ENCODE peak calls at places on chromosomes 16 and 17, in five cellular contexts. S, R, B, N and D are unnamed samples.

GRCh38 chr17:44501866-44502265 is 1.3 kb downstream of the GPATCH8 start:
- DNase-seq in S (no peak), R (no peak), B (no peak), N (peak; percentile 13), D (no peak)

GRCh38 chr17:76107507-76107906 is 3.9 kb upstream of the EXOC7 start:
- DNase-seq in S (no peak), R (peak; percentile 58), B (no peak), N (no peak), D (peak; percentile 42)

GRCh38 chr17:4319221-4319620 is 47.3 kb downstream of the UBE2G1 start:
- DNase-seq in S (no peak), R (no peak), B (no peak), N (no peak), D (no peak)

GRCh38 chr17:72461757-72462156 is 340.9 kb downstream of the SOX9 start:
- DNase-seq in S (no peak), R (no peak), B (no peak), N (no peak), D (no peak)

GRCh38 chr17:64641499-64641898 is 20.6 kb downstream of the SMURF2 start:
- DNase-seq in S (no peak), R (no peak), B (no peak), N (peak; percentile 50), D (no peak)

GRCh38 chr16:64363039-64363438 is 758.8 kb downstream of the CDH11 start:
- DNase-seq in S (no peak), R (no peak), B (no peak), N (no peak), D (no peak)

GRCh38 chr16:48062681-48063080 is 93.1 kb downstream of the ABCC12 start:
- DNase-seq in S (no peak), R (no peak), B (no peak), N (no peak), D (no peak)

GRCh38 chr17:83200746-83201145 is 121.3 kb downstream of the METRNL start:
- DNase-seq in S (no peak), R (no peak), B (no peak), N (no peak), D (no peak)

GRCh38 chr16:50602531-50603205 is 54.5 kb downstream of the NKD1 start:
- DNase-seq in S (no peak), R (no peak), B (no peak), N (no peak), D (no peak)

GRCh38 chr17:17119533-17119932 is 77.3 kb downstream of the MPRIP start:
- DNase-seq in S (no peak), R (no peak), B (peak; percentile 11), N (no peak), D (no peak)

GRCh38 chr16:1771072-1771863 is at the start of gene NME3:
- DNase-seq in S (peak; percentile 90), R (peak; percentile 17), B (no peak), N (peak; percentile 85), D (no peak)

GRCh38 chr16:31189412-31189778 is 9.5 kb downstream of the FUS start:
- DNase-seq in S (no peak), R (no peak), B (no peak), N (no peak), D (no peak)

GRCh38 chr17:41739661-41740352 is 5.4 kb upstream of the HAP1 start:
- DNase-seq in S (no peak), R (peak; percentile 66), B (no peak), N (no peak), D (no peak)

GRCh38 chr17:38885728-38886642 is 16.1 kb downstream of the LASP1 start:
- DNase-seq in S (no peak), R (no peak), B (no peak), N (no peak), D (no peak)

GRCh38 chr17:68011199-68011665 is 15.0 kb upstream of the C17orf58 start:
- DNase-seq in S (peak; percentile 92), R (peak; percentile 39), B (no peak), N (peak; percentile 73), D (no peak)

GRCh38 chr17:29283496-29283895 is 10.5 kb downstream of the NUFIP2 start:
- DNase-seq in S (no peak), R (no peak), B (no peak), N (no peak), D (no peak)

GRCh38 chr16:75361936-75362335 is 71.4 kb downstream of the CFDP1 start:
- DNase-seq in S (no peak), R (no peak), B (no peak), N (no peak), D (no peak)

GRCh38 chr17:14604920-14605599 is 304.2 kb downstream of the HS3ST3B1 start:
- DNase-seq in S (no peak), R (no peak), B (no peak), N (no peak), D (no peak)

GRCh38 chr16:30761427-30761927 is 385 bp downstream of the CFAP119 start:
- DNase-seq in S (peak; percentile 61), R (no peak), B (no peak), N (peak; percentile 68), D (no peak)

GRCh38 chr17:8057691-8058114 is 18.8 kb downstream of the ALOX15B start:
- DNase-seq in S (peak; percentile 56), R (peak; percentile 75), B (peak; percentile 45), N (peak; percentile 71), D (peak; percentile 83)

GRCh38 chr16:11201498-11202259 is 54.3 kb downstream of the SOCS1 start:
- DNase-seq in S (no peak), R (peak; percentile 67), B (no peak), N (peak; percentile 86), D (peak; percentile 86)

GRCh38 chr17:76845524-76845923 is 22.7 kb upstream of the MGAT5B start:
- DNase-seq in S (no peak), R (no peak), B (no peak), N (peak; percentile 83), D (no peak)

GRCh38 chr16:85086347-85087291 is 25.7 kb downstream of the CIBAR2 start:
- DNase-seq in S (peak; percentile 89), R (peak; percentile 56), B (no peak), N (peak; percentile 83), D (peak; percentile 54)

GRCh38 chr16:89357055-89357454 is 133.3 kb downstream of the ANKRD11 start:
- DNase-seq in S (no peak), R (peak; percentile 40), B (no peak), N (peak; percentile 55), D (no peak)

GRCh38 chr16:3846087-3846486 is 34.4 kb downstream of the CREBBP start:
- DNase-seq in S (no peak), R (no peak), B (no peak), N (no peak), D (no peak)

GRCh38 chr16:3854740-3855139 is 25.8 kb downstream of the CREBBP start:
- DNase-seq in S (no peak), R (no peak), B (no peak), N (no peak), D (no peak)

GRCh38 chr16:3846595-3847091 is 33.9 kb downstream of the CREBBP start:
- DNase-seq in S (no peak), R (no peak), B (no peak), N (peak; percentile 93), D (no peak)

GRCh38 chr16:3849751-3850543 is 30.6 kb downstream of the CREBBP start:
- DNase-seq in S (no peak), R (no peak), B (no peak), N (no peak), D (no peak)

GRCh38 chr16:3850544-3850899 is 30.0 kb downstream of the CREBBP start:
- DNase-seq in S (no peak), R (no peak), B (no peak), N (no peak), D (no peak)
- TF ChIP-seq YY1 in S (no peak), R (no peak), B (no peak), N (no peak), D (no peak)

GRCh38 chr16:574021-574760 is 4.4 kb downstream of the PIGQ start:
- DNase-seq in S (no peak), R (no peak), B (no peak), N (no peak), D (no peak)
- H3K9ac ChIP-seq in S (no peak overlapping the region), R (no peak overlapping the region), B (no peak overlapping the region), N (no peak overlapping the region), D (no peak overlapping the region)

DNA sequence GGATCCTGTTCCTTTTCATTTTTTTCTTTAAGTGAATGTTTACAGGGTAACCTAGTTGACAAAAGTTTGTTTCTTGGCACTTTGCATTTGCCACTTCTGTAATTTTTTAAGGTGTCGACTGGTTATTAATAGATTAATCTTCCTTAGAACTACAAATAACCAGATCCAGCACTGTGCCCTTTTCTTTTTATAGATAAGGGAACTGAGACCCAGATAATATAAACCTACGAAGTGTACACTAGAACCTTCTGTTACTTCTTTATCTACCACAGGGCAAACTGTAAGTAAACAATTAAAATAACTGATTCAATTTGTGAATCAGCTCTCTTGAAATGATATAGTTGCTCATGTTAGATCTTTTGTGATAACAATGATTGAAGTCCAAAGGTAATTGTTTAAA is 55.4 kb downstream of the NLK start:
- DNase-seq in S (no peak), R (no peak), B (peak; percentile 20), N (no peak), D (no peak)
- TF ChIP-seq CEBPB in S (no peak), R (no peak), B (no peak), N (no peak), D (no peak)

GRCh38 chr17:31654936-31655335 is 204.1 kb downstream of the COPRS start:
- DNase-seq in S (no peak), R (no peak), B (no peak), N (no peak), D (no peak)
- TF ChIP-seq YY1 in S (no peak), R (no peak), B (no peak), N (no peak), D (no peak)

GRCh38 chr17:78231991-78232759 is 744 bp downstream of the TMEM235 start:
- DNase-seq in S (peak; percentile 79), R (no peak), B (no peak), N (no peak), D (no peak)

GRCh38 chr17:78227455-78227916 is 3.9 kb upstream of the TMEM235 start:
- DNase-seq in S (no peak), R (no peak), B (no peak), N (no peak), D (no peak)

GRCh38 chr17:78232774-78233173 is 1.3 kb downstream of the TMEM235 start:
- DNase-seq in S (no peak), R (no peak), B (no peak), N (no peak), D (no peak)

GRCh38 chr17:78230996-78231931 is at the start of gene TMEM235:
- DNase-seq in S (peak; percentile 65), R (no peak), B (no peak), N (no peak), D (no peak)

DNA sequence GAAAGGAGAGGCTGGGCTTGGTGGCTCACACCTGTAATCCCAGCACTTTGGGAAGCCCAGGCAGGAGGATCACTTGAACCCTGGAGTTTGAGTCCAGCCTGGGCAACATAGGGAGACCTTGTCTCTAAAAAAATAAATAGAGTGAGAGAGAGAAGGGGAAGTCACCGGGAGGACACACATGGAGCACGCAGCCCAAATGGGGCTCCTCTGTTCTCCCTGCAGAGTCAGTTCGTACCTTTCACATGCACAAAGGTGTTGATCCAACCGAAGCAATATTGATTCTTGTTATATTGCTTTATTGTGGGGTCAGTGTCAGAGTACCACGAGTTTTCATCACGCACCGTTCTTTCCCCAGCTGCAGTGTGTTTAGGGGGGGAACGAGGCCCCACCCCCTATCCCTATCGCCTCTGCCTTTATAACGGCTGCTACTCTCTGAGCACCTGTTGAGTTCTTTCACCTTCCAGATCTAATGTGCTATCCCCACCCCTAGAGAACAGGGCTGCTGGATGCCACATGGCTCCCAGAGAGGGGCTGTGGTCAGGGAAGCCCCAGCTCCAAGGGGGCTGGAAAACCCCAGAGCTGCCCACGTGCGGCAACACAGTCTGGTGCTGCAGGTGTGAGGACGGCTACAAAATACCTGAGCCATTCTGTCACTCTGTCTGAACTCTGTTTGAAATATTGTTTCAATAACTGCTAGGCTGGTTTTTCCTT is 1.0 kb upstream of the TMEM235 start:
- DNase-seq in S (no peak), R (no peak), B (no peak), N (no peak), D (no peak)
- H3K9ac ChIP-seq in S (no peak overlapping the region), R (no peak overlapping the region), B (no peak overlapping the region), N (peak overlapping the region; percentile 43), D (no peak overlapping the region)

GRCh38 chr17:74903034-74903433 is 9.6 kb upstream of the FADS6 start:
- DNase-seq in S (no peak), R (no peak), B (no peak), N (no peak), D (no peak)
- TF ChIP-seq CEBPB in S (no peak), R (no peak), B (no peak), N (no peak), D (no peak)